ENCODE peak calls at places on chromosomes 11 and 22, in four cellular contexts. C is mammary epithelial cell, Y is sigmoid colon, M is adipocyte. K is an unnamed sample.

GRCh38 chr11:36075053-36075452 is 131.2 kb downstream of the LDLRAD3 start:
- DNase-seq in Y (no peak), M (peak; percentile 70), C (peak; percentile 3), K (no peak)

GRCh38 chr11:111793863-111794262 is 27.7 kb upstream of the PPP2R1B start:
- DNase-seq in Y (no peak), C (peak; percentile 65), M (peak; percentile 89), K (no peak)

GRCh38 chr11:2704896-2705606 is 5.3 kb upstream of the KCNQ1OT1 start:
- DNase-seq in Y (peak; percentile 61), C (no peak), M (no peak), K (peak; percentile 31)

GRCh38 chr11:66951927-66952337 is 6.3 kb downstream of the PC start:
- DNase-seq in Y (no peak), M (peak; percentile 43), C (no peak), K (no peak)

GRCh38 chr11:126339073-126339865 is 16.2 kb upstream of the ST3GAL4 start:
- DNase-seq in M (no peak), Y (peak; percentile 50), C (peak; percentile 46), K (no peak)

GRCh38 chr11:72326151-72326842 is 82.3 kb upstream of the PHOX2A start:
- DNase-seq in C (peak; percentile 32), M (peak; percentile 68), Y (no peak), K (no peak)

GRCh38 chr11:12101318-12101717 is 9.1 kb upstream of the MICAL2 start:
- DNase-seq in M (no peak), Y (no peak), C (no peak), K (no peak)

GRCh38 chr11:65378208-65378927 is 4.1 kb downstream of the SLC25A45 start:
- DNase-seq in Y (no peak), C (no peak), M (no peak), K (peak; percentile 80)

GRCh38 chr11:13354335-13354734 is 76.7 kb downstream of the BMAL1 start:
- DNase-seq in Y (no peak), C (no peak), M (no peak), K (no peak)

GRCh38 chr11:128095459-128096096 is 491.8 kb downstream of the ETS1 start:
- DNase-seq in C (peak; percentile 83), M (peak; percentile 69), Y (no peak), K (no peak)

GRCh38 chr11:130157840-130158239 is 1.7 kb upstream of the ST14 start:
- DNase-seq in Y (no peak), M (no peak), C (no peak), K (no peak)

GRCh38 chr11:13140028-13140870 is 131.1 kb downstream of the RASSF10 start:
- DNase-seq in M (no peak), C (peak; percentile 74), Y (no peak), K (peak; percentile 69)

GRCh38 chr22:19576460-19577421 is 52.5 kb upstream of the CLDN5 start:
- DNase-seq in C (peak; percentile 83), M (peak; percentile 12), Y (peak; percentile 63), K (no peak)

GRCh38 chr11:111762981-111763643 is 3.1 kb downstream of the PPP2R1B start:
- DNase-seq in C (no peak), M (peak; percentile 35), Y (no peak), K (no peak)

GRCh38 chr11:102120006-102120405 is 9.8 kb downstream of the YAP1 start:
- DNase-seq in Y (no peak), C (peak; percentile 28), M (peak; percentile 65), K (no peak)

GRCh38 chr11:70025308-70025707 is 52.8 kb upstream of the ANO1 start:
- DNase-seq in C (no peak), Y (no peak), M (no peak), K (no peak)
- H3K9me3 ChIP-seq in C (no peaks in the 10 kb centered on the region), Y (no peaks in the 10 kb centered on the region), M (peaks cover 18% of the 10 kb centered on the region), K (no peaks in the 10 kb centered on the region)

GRCh38 chr11:28529540-28530410 is 421.6 kb downstream of the METTL15 start:
- DNase-seq in Y (no peak), M (peak; percentile 81), C (peak; percentile 42), K (no peak)

GRCh38 chr11:28525636-28526405 is 417.6 kb downstream of the METTL15 start:
- DNase-seq in M (no peak), C (no peak), Y (no peak), K (no peak)

GRCh38 chr11:28529046-28529445 is 420.9 kb downstream of the METTL15 start:
- DNase-seq in C (no peak), M (no peak), Y (no peak), K (no peak)

GRCh38 chr11:28526406-28526751 is 418.2 kb downstream of the METTL15 start:
- DNase-seq in M (no peak), Y (no peak), C (no peak), K (no peak)

DNA sequence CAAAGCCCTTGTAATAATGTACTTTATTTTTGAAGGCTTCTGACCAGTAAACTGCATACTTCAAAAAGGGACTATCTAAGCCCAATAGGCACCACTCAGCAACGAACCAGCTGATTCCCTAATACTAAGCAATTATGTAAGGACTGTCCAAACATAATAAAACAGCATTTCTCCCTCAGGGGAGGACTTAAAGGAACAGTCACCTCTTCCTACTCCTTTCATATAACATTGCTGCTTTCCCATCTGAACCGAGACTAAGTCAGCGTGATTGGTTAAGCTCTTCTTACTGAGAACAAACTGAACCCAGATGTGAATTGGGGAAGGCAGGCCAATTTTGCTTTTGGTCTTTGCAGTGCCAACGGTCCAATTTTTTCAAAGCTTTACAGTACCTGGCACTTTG is 420.0 kb downstream of the METTL15 start:
- DNase-seq in C (no peak), Y (no peak), M (peak; percentile 62), K (no peak)
- H3K9me3 ChIP-seq in C (peaks cover 12% of the 10 kb centered on the region), Y (no peaks in the 10 kb centered on the region), M (peaks cover 21% of the 10 kb centered on the region), K (peaks cover 11% of the 10 kb centered on the region)

DNA sequence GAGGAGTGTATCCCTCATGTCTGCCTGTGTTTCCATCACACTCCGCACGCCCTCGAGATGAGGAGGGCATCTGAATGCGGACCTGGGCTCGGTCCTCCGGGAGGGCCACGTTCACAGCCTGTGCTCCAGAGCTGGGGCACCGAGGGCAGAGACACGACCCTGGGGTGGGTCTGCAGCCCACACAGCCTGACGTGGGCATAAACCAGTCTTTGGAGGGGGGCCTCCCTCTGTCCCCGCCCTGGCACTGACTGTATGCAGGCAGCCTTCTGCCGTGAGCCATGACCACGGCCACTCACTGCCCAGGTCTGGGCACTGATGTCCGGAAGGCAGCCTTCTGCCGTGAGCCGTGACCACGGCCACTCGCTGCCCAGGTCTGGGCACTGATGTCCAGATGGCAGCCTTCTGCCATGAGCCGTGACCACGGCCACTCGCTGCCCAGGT is 1425.1 kb downstream of the BRD1 start:
- DNase-seq in Y (no peak), C (no peak), M (no peak), K (no peak)
- H3K9me3 ChIP-seq in Y (no peaks in the 10 kb centered on the region), C (peaks cover 58% of the 10 kb centered on the region), M (no peaks in the 10 kb centered on the region), K (no peaks in the 10 kb centered on the region)

GRCh38 chr11:34343686-34344085 is 14.1 kb downstream of the ABTB2 start:
- DNase-seq in M (no peak), C (no peak), Y (no peak), K (no peak)

GRCh38 chr11:34345012-34345804 is 12.6 kb downstream of the ABTB2 start:
- DNase-seq in C (peak; percentile 87), M (peak; percentile 66), Y (peak; percentile 75), K (no peak)

GRCh38 chr11:34345991-34346480 is 11.8 kb downstream of the ABTB2 start:
- DNase-seq in M (no peak), C (no peak), Y (no peak), K (no peak)

GRCh38 chr11:34343153-34343552 is 14.7 kb downstream of the ABTB2 start:
- DNase-seq in Y (no peak), C (peak; percentile 81), M (peak; percentile 53), K (no peak)

DNA sequence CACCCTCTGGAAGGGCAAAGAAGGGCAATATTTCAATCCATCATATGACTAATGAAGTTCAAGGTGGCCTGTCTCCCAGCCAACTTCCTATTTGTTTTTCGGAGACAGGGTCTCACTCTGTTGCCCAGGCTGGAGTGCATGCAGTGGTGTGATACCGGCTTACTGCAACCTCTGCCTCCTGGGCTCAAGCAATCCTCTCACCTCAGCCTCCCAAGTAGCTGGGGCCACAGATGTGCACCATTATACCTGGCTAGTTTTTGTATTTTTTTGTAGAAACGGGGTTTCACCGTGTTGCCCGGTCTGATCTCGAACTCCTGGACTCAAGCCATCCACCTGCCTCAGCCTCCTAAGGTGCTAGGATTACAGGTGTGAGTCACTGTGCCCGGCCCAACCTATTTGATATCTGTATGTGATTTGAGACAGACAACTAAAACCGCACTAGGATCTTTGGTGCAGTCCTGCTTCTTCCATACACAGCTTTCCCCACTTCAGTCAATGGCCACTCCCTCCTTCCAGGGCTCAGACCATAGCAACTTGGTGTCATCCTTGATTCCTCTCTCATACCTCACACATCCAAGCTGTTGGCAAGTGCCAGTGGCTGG is 13.3 kb downstream of the ABTB2 start:
- DNase-seq in C (peak; percentile 70), M (no peak), Y (no peak), K (no peak)
- H3K9me3 ChIP-seq in C (no peaks in the 10 kb centered on the region), M (no peaks in the 10 kb centered on the region), Y (no peaks in the 10 kb centered on the region), K (no peaks in the 10 kb centered on the region)

GRCh38 chr11:70568504-70569172 is 170.3 kb downstream of the CTTN start:
- DNase-seq in C (peak; percentile 14), Y (no peak), M (peak; percentile 65), K (no peak)
- H3K9me3 ChIP-seq in C (no peaks in the 10 kb centered on the region), Y (no peaks in the 10 kb centered on the region), M (no peaks in the 10 kb centered on the region), K (no peaks in the 10 kb centered on the region)

GRCh38 chr11:116162541-116163230 is 610.1 kb downstream of the BUD13 start:
- DNase-seq in C (no peak), Y (no peak), M (no peak), K (no peak)
- H3K9me3 ChIP-seq in C (no peaks in the 10 kb centered on the region), Y (no peaks in the 10 kb centered on the region), M (no peaks in the 10 kb centered on the region), K (no peaks in the 10 kb centered on the region)

GRCh38 chr22:47452184-47452583 is 689.7 kb downstream of the TBC1D22A start:
- DNase-seq in C (no peak), Y (no peak), M (no peak), K (no peak)
- H3K9me3 ChIP-seq in C (peaks cover 29% of the 10 kb centered on the region), Y (peaks cover 2% of the 10 kb centered on the region), M (peaks cover 32% of the 10 kb centered on the region), K (no peaks in the 10 kb centered on the region)

GRCh38 chr22:49108636-49109315 is 718.9 kb downstream of the BRD1 start:
- DNase-seq in M (no peak), Y (peak; percentile 38), C (no peak), K (no peak)

GRCh38 chr22:49107961-49108530 is 719.6 kb downstream of the BRD1 start:
- DNase-seq in Y (peak; percentile 34), C (no peak), M (no peak), K (no peak)

GRCh38 chr22:49104434-49104833 is 723.2 kb downstream of the BRD1 start:
- DNase-seq in C (no peak), Y (no peak), M (no peak), K (no peak)

GRCh38 chr22:49106136-49106930 is 721.3 kb downstream of the BRD1 start:
- DNase-seq in M (no peak), Y (peak; percentile 40), C (no peak), K (no peak)

DNA sequence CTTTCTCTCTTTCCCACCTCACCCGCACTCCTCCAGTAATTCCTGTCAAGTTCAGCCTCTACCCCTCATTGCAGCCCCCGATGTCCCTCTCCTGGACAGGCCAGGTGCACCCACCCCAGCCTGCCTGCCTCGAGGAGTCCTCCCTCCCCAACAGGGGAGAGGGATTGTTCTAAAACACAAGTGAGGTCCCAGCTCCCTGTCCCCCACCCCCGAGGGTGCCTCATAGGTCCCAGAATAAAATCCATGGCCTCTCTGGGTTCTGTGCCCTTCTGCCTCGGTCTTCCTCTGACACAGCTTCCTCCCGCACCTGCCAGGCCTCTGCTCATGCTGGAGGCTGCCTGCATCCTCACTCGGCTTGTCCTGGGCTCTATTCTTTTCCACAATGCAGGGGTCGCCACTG is 720.1 kb downstream of the BRD1 start:
- DNase-seq in M (no peak), Y (peak; percentile 30), C (no peak), K (no peak)
- H3K9me3 ChIP-seq in M (no peaks in the 10 kb centered on the region), Y (no peaks in the 10 kb centered on the region), C (peaks cover 62% of the 10 kb centered on the region), K (no peaks in the 10 kb centered on the region)

K was measured in Peyer's patch.